ENCODE peak calls at places on chromosomes 11 and 22, in five cellular contexts. One of them, this sample, is unnamed.

GRCh38 chr11:90251599-90251998 is 28.8 kb upstream of the CHORDC1 start:
- DNase-seq in GM23248: no peak
- DNase-seq in GM23338: no peak
- DNase-seq in K562: no peak
- DNase-seq in DND-41: no peak
- DNase-seq in this sample: no peak

GRCh38 chr22:45891021-45891421 is 85.9 kb downstream of the WNT7B start:
- DNase-seq in K562: no peak
- DNase-seq in GM23248: no peak
- DNase-seq in GM23338: peak; percentile 66
- DNase-seq in DND-41: no peak
- DNase-seq in this sample: no peak

GRCh38 chr11:72684236-72684912 is 10.2 kb upstream of the PDE2A start:
- DNase-seq in GM23338: peak; percentile 73
- DNase-seq in GM23248: peak; percentile 89
- DNase-seq in K562: peak; percentile 79
- DNase-seq in DND-41: peak; percentile 37
- DNase-seq in this sample: peak; percentile 89

GRCh38 chr22:44821741-44822425 is 69.5 kb downstream of the ARHGAP8 start:
- DNase-seq in GM23248: no peak
- DNase-seq in K562: no peak
- DNase-seq in GM23338: no peak
- DNase-seq in DND-41: no peak
- DNase-seq in this sample: no peak

GRCh38 chr11:126628450-126628789 is 272.9 kb downstream of the ST3GAL4 start:
- DNase-seq in K562: no peak
- DNase-seq in GM23248: no peak
- DNase-seq in GM23338: no peak
- DNase-seq in DND-41: no peak
- DNase-seq in this sample: no peak

GRCh38 chr22:36729321-36729720 is 25.8 kb upstream of the CACNG2 start:
- DNase-seq in DND-41: no peak
- DNase-seq in GM23338: no peak
- DNase-seq in GM23248: no peak
- DNase-seq in K562: no peak
- DNase-seq in this sample: no peak

GRCh38 chr22:34414467-34415440 is 494.5 kb upstream of the LARGE1 start:
- DNase-seq in K562: peak; percentile 14
- DNase-seq in GM23338: peak; percentile 98
- DNase-seq in DND-41: peak; percentile 74
- DNase-seq in GM23248: peak; percentile 3
- DNase-seq in this sample: peak; percentile 68

GRCh38 chr11:126943319-126943718 is 57.3 kb downstream of the KIRREL3 start:
- DNase-seq in K562: no peak
- DNase-seq in GM23248: no peak
- DNase-seq in GM23338: no peak
- DNase-seq in DND-41: no peak
- DNase-seq in this sample: no peak

GRCh38 chr11:128713595-128713994 is 19.7 kb downstream of the FLI1 start:
- DNase-seq in GM23248: peak; percentile 47
- DNase-seq in K562: no peak
- DNase-seq in GM23338: no peak
- DNase-seq in DND-41: no peak
- DNase-seq in this sample: peak; percentile 43

GRCh38 chr22:41488596-41489385 is 19.9 kb downstream of the ACO2 start:
- DNase-seq in K562: no peak
- DNase-seq in DND-41: no peak
- DNase-seq in GM23248: no peak
- DNase-seq in GM23338: no peak
- DNase-seq in this sample: no peak

GRCh38 chr11:95877288-95877687 is 46.6 kb downstream of the MTMR2 start:
- DNase-seq in K562: no peak
- DNase-seq in DND-41: no peak
- DNase-seq in GM23248: peak; percentile 96
- DNase-seq in GM23338: no peak
- DNase-seq in this sample: peak; percentile 9

GRCh38 chr11:132137981-132138313 is 767.5 kb downstream of the NTM start:
- DNase-seq in GM23248: no peak
- DNase-seq in GM23338: no peak
- DNase-seq in DND-41: no peak
- DNase-seq in K562: no peak
- DNase-seq in this sample: no peak

GRCh38 chr11:77262803-77263202 is 38.7 kb downstream of the GDPD4 start:
- DNase-seq in GM23248: no peak
- DNase-seq in K562: no peak
- DNase-seq in DND-41: no peak
- DNase-seq in GM23338: no peak
- DNase-seq in this sample: no peak

GRCh38 chr11:26348776-26349175 is 16.8 kb downstream of the ANO3 start:
- DNase-seq in GM23338: no peak
- DNase-seq in DND-41: no peak
- DNase-seq in K562: no peak
- DNase-seq in GM23248: no peak
- DNase-seq in this sample: no peak

GRCh38 chr22:23565288-23565941 is 14.7 kb downstream of the IGLL1 start:
- DNase-seq in DND-41: peak; percentile 73
- DNase-seq in K562: no peak
- DNase-seq in GM23248: no peak
- DNase-seq in GM23338: peak; percentile 71
- DNase-seq in this sample: no peak

GRCh38 chr22:31630331-31631329 is 31.4 kb downstream of the PISD start:
- DNase-seq in GM23248: peak; percentile 87
- DNase-seq in K562: peak; percentile 90
- DNase-seq in GM23338: peak; percentile 95
- DNase-seq in DND-41: peak; percentile 93
- DNase-seq in this sample: peak; percentile 62

GRCh38 chr22:17802822-17803221 is 28.6 kb upstream of the BID start:
- DNase-seq in K562: no peak
- DNase-seq in DND-41: no peak
- DNase-seq in GM23248: peak; percentile 9
- DNase-seq in GM23338: no peak
- DNase-seq in this sample: no peak

GRCh38 chr11:75840560-75840959 is 25.6 kb downstream of the UVRAG start:
- DNase-seq in K562: no peak
- DNase-seq in GM23338: no peak
- DNase-seq in GM23248: no peak
- DNase-seq in DND-41: no peak
- DNase-seq in this sample: no peak

GRCh38 chr11:86637976-86638375 is 34.4 kb downstream of the ME3 start:
- DNase-seq in DND-41: peak; percentile 67
- DNase-seq in K562: no peak
- DNase-seq in GM23248: no peak
- DNase-seq in GM23338: no peak
- DNase-seq in this sample: no peak

GRCh38 chr11:61541568-61541967 is 33.0 kb downstream of the LRRC10B start:
- DNase-seq in GM23338: peak; percentile 80
- DNase-seq in GM23248: peak; percentile 74
- DNase-seq in DND-41: no peak
- DNase-seq in K562: peak; percentile 56
- DNase-seq in this sample: no peak

GRCh38 chr11:118913411-118914125 is 12.2 kb downstream of the BCL9L start:
- DNase-seq in K562: no peak
- DNase-seq in GM23338: no peak
- DNase-seq in GM23248: peak; percentile 33
- DNase-seq in DND-41: peak; percentile 87
- DNase-seq in this sample: no peak
- H3K4me3 ChIP-seq in K562: no peak overlapping the region
- H3K4me3 ChIP-seq in GM23338: peak overlapping the region; percentile 55
- H3K4me3 ChIP-seq in GM23248: no peak overlapping the region
- H3K4me3 ChIP-seq in DND-41: peak overlapping the region; percentile 35
- H3K4me3 ChIP-seq in this sample: no peak overlapping the region

DNA sequence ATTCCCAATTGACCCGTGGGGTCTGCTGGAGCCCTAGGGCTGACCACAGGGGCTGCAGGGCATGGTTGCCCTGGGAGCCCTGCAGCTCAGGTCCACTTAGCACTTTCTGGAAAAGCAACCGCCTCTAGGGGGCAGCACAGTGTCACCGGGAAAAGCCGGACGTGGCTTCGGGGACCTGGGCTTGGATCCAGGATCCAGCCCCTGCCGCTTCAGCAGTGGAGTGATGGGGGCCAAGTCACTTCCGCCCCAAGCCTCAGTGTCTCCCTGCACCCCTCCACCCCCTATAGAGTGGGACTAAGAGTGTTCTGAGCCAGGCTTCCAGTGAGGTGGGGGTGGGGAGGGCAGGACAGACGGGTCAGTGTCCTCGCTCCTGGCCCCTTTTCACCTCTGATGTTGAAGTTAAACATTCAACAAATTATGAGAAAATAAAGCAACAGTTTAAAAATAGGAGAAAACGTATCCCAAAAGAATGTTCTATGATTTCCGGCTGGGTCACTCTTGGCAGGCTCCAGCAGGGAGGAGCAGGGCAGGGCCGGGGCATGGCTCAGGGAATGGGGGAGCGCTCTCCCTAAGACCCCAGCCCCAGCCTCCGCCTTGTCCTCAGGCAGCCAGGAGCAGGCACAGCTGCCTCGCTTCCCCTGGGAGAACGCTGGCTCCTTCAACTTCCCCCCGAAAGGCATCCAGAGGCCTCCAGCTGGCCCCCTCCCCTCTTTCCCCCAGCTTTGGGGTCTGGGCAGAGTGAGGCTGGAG is 96.5 kb upstream of the FGF3 start:
- DNase-seq in K562: peak; percentile 82
- DNase-seq in GM23338: peak; percentile 93
- DNase-seq in GM23248: peak; percentile 76
- DNase-seq in DND-41: peak; percentile 55
- DNase-seq in this sample: peak; percentile 53
- H2AFZ ChIP-seq in K562: no peak overlapping the region
- H2AFZ ChIP-seq in GM23338: peak overlapping the region; percentile 56
- H2AFZ ChIP-seq in GM23248: peak overlapping the region; percentile 67
- H2AFZ ChIP-seq in DND-41: no peak overlapping the region
- H2AFZ ChIP-seq in this sample: no peak overlapping the region

DNA sequence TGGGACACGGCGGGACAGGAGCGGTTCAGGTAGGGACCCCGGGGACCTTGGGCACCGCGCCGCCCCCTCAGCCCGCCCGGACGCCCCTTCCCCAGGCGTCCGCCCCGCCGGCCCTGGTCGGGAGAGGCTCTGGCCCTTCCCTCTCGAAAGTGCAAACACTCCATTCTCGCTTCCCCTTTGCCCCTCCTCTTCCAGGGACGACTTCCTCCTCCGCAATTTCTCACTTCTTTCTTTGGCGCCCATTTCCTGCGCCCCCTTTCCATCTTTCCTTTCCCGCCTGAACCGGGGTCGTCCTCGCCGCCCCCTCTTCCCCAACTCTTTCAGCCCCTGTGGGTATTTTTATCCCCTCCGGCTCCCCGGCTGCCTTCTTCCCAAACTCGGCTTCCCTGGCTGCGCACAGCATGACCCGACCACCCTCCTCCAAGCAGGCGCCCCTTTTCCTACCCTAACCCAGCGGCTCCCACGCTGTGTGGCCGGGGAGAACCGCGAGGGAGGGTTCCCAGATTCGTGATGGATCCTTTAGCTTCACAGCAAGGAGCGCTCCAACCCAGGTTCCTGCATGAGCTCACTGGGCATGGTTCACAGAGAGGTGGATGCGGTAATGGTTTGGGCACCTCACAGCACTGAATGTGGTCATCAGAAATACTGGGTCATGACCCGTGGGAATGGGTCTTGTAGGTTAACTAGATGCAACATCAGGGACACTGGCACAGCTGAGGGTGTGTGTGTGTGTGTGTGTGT is 689 bp downstream of the RAB39A start:
- DNase-seq in GM23248: no peak
- DNase-seq in DND-41: no peak
- DNase-seq in K562: no peak
- DNase-seq in GM23338: peak; percentile 65
- DNase-seq in this sample: peak; percentile 33
- H3K4me3 ChIP-seq in GM23248: peak overlapping the region; percentile 41
- H3K4me3 ChIP-seq in DND-41: no peak overlapping the region
- H3K4me3 ChIP-seq in K562: peak overlapping the region; percentile 15
- H3K4me3 ChIP-seq in GM23338: peak overlapping the region; percentile 99
- H3K4me3 ChIP-seq in this sample: peak overlapping the region; percentile 87

DNA sequence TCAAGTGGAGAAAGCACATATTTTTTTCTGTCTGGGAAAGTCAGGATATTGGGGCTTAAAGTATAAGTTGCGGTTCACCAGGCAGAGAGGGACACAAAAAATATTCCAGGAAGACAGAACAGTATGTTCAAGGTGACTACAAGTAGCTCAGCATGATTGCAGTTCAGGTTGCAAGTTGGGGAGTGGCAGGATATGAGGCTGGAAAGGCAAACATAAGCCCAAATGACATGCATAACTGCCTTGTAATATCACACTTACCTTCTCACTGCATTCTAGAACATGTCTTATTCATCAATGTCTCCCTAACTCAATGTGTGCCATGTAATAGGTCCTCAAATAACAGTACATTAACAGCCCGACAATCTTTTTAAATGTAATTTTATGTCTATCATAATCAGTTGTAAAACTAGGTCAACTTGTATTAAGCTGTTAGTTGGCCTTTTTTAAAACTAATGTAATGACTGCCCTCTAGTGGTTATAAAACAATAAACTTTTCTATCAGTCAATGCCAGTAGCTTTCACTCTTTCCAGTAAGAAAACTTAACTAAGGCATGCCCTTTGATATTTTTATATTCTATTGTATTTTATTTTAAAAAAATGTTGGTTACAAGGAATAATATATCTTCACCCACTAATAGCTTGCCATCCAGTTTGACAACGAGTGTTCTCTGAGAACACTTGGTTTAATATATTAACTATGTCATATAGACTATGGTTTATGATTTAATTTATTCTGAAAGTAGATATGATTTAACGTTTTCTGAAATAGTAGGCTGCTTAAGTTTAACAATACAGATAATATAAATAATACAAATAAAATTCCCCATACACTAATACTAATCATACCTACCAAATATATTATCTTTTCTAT is 39.4 kb upstream of the CFAP300 start:
- DNase-seq in GM23338: peak; percentile 76
- DNase-seq in DND-41: no peak
- DNase-seq in GM23248: peak; percentile 70
- DNase-seq in K562: peak; percentile 36
- DNase-seq in this sample: peak; percentile 6
- H2AFZ ChIP-seq in GM23338: no peak overlapping the region
- H2AFZ ChIP-seq in DND-41: no peak overlapping the region
- H2AFZ ChIP-seq in GM23248: peak overlapping the region; percentile 30
- H2AFZ ChIP-seq in K562: no peak overlapping the region
- H2AFZ ChIP-seq in this sample: no peak overlapping the region

This sample was measured in trophoblast cell.